ENCODE peak calls at places on chromosome 7, in nine cellular contexts. F, P, G, L, R, Q, Y, E and C are unnamed samples.

GRCh38 chr7:30510124-30511074 is 5.8 kb upstream of the GGCT start:
- DNase-seq in Q (peak; percentile 34), E (no peak), G (no peak), Y (no peak), F (no peak), L (peak; percentile 24), R (no peak), P (no peak), C (no peak)

GRCh38 chr7:139105037-139105382 is 4.5 kb downstream of the ZC3HAV1 start:
- DNase-seq in Y (no peak), F (no peak), R (no peak), G (peak; percentile 26), E (no peak), P (no peak), Q (no peak), L (no peak), C (no peak)

GRCh38 chr7:155597753-155598140 is 46.7 kb upstream of the RBM33 start:
- DNase-seq in F (no peak), E (no peak), Y (no peak), R (no peak), Q (peak; percentile 29), G (no peak), P (no peak), L (no peak), C (no peak)

GRCh38 chr7:108016841-108017775 is 14.1 kb upstream of the LAMB1 start:
- DNase-seq in Y (no peak), Q (no peak), G (no peak), P (no peak), R (peak; percentile 94), E (no peak), F (no peak), L (no peak), C (no peak)

GRCh38 chr7:132001166-132001565 is 444.7 kb upstream of the PODXL start:
- DNase-seq in Q (no peak), E (no peak), P (no peak), L (no peak), R (no peak), G (no peak), F (no peak), Y (no peak), C (no peak)

GRCh38 chr7:78873117-78873516 is 580.4 kb downstream of the MAGI2 start:
- DNase-seq in P (no peak), R (no peak), E (no peak), F (no peak), G (no peak), Q (no peak), L (no peak), Y (no peak), C (no peak)

GRCh38 chr7:120583835-120584586 is 273.9 kb downstream of the TSPAN12 start:
- DNase-seq in Q (no peak), E (no peak), L (peak; percentile 77), Y (no peak), R (peak; percentile 78), F (no peak), P (no peak), G (no peak), C (no peak)

GRCh38 chr7:47266131-47266706 is 315.7 kb downstream of the TNS3 start:
- DNase-seq in Y (peak; percentile 60), G (no peak), F (no peak), L (peak; percentile 91), R (no peak), P (no peak), Q (peak; percentile 63), E (no peak), C (peak; percentile 63)

GRCh38 chr7:52502281-52502680 is 533.2 kb upstream of the POM121L12 start:
- DNase-seq in P (no peak), Q (no peak), L (no peak), Y (no peak), R (no peak), E (no peak), G (no peak), F (no peak), C (no peak)

GRCh38 chr7:35260254-35260653 is 6.4 kb upstream of the TBX20 start:
- DNase-seq in G (no peak), Y (no peak), Q (no peak), R (no peak), F (no peak), P (no peak), L (no peak), E (no peak), C (no peak)

GRCh38 chr7:81441750-81442149 is 328.1 kb downstream of the HGF start:
- DNase-seq in E (no peak), G (no peak), P (no peak), L (no peak), F (no peak), R (no peak), Y (no peak), Q (no peak), C (no peak)

GRCh38 chr7:2404714-2405119 is 1.3 kb downstream of the CHST12 start:
- DNase-seq in G (no peak), Q (no peak), P (no peak), R (no peak), Y (no peak), F (no peak), L (no peak), E (no peak), C (no peak)

GRCh38 chr7:64892666-64893269 is 10.3 kb upstream of the ZNF273 start:
- DNase-seq in Y (no peak), F (no peak), L (no peak), E (no peak), R (no peak), Q (no peak), P (no peak), G (peak; percentile 12), C (no peak)

GRCh38 chr7:76071316-76072242 is 23.7 kb downstream of the MDH2 start:
- DNase-seq in E (no peak), Q (no peak), Y (no peak), R (no peak), F (no peak), G (no peak), P (no peak), L (no peak), C (peak; percentile 72)

GRCh38 chr7:149198161-149198816 is 2.9 kb downstream of the ZNF282 start:
- DNase-seq in Q (no peak), L (no peak), E (no peak), P (no peak), G (no peak), Y (no peak), F (no peak), R (no peak), C (no peak)

GRCh38 chr7:98621573-98622482 is 4.7 kb downstream of the NPTX2 start:
- DNase-seq in E (no peak), L (no peak), P (no peak), R (no peak), G (no peak), F (no peak), Q (peak; percentile 8), Y (no peak), C (no peak)

GRCh38 chr7:155372782-155373358 is 75.2 kb downstream of the INSIG1 start:
- DNase-seq in G (no peak), Y (no peak), P (no peak), Q (no peak), E (no peak), F (no peak), R (no peak), L (no peak), C (peak; percentile 21)

GRCh38 chr7:85554294-85554877 is 367.5 kb upstream of the SEMA3D start:
- DNase-seq in F (no peak), R (peak; percentile 25), P (no peak), Q (no peak), E (no peak), Y (peak; percentile 50), G (no peak), L (peak; percentile 66), C (no peak)